ENCODE peak calls at places on chromosomes 7 and 10, in four cellular contexts. I is A549, G is IMR-90, O is ovary. H is an unnamed sample.

GRCh38 chr10:70491614-70492013 is 13.0 kb downstream of the PALD1 start:
- DNase-seq in I (no peak), G (no peak), O (no peak), H (no peak)

GRCh38 chr10:36349445-36350063 is 707.5 kb upstream of the FZD8 start:
- DNase-seq in I (no peak), G (peak), O (no peak), H (no peak)

GRCh38 chr7:73715648-73716317 is 3.7 kb downstream of the STX1A start:
- DNase-seq in I (peak), G (peak), O (no peak), H (no peak)

GRCh38 chr7:110766874-110767273 is 324.1 kb upstream of the LRRN3 start:
- DNase-seq in I (no peak), G (no peak), O (no peak), H (no peak)

GRCh38 chr7:35253182-35253679 is 669 bp downstream of the TBX20 start:
- DNase-seq in I (peak), G (no peak), O (no peak), H (no peak)

GRCh38 chr10:5501976-5502902 is 2.9 kb upstream of the CALML5 start:
- DNase-seq in I (no peak), G (peak), O (no peak), H (no peak)

GRCh38 chr10:104589431-104589830 is 51.7 kb upstream of the SORCS3 start:
- DNase-seq in I (no peak), G (no peak), O (no peak), H (peak)

GRCh38 chr7:133853706-133854276 is 273.3 kb upstream of the LRGUK start:
- DNase-seq in I (peak), G (peak), O (no peak), H (no peak)

GRCh38 chr10:25547391-25547790 is 372.6 kb downstream of the GPR158 start:
- DNase-seq in I (no peak), G (no peak), O (no peak), H (no peak)

GRCh38 chr7:47670738-47671137 is 88.8 kb upstream of the TNS3 start:
- DNase-seq in I (no peak), G (no peak), O (no peak), H (no peak)

GRCh38 chr10:93594518-93594917 is 6.5 kb downstream of the RBP4 start:
- DNase-seq in I (no peak), G (no peak), O (no peak), H (no peak)

GRCh38 chr10:93598157-93598556 is 2.9 kb downstream of the RBP4 start:
- DNase-seq in I (no peak), G (no peak), O (no peak), H (no peak)

GRCh38 chr10:93597075-93597599 is 3.9 kb downstream of the RBP4 start:
- DNase-seq in I (no peak), G (no peak), O (no peak), H (no peak)

GRCh38 chr10:93595378-93596288 is 5.4 kb downstream of the RBP4 start:
- DNase-seq in I (no peak), G (no peak), O (no peak), H (no peak)

GRCh38 chr10:93596539-93596938 is 4.5 kb downstream of the RBP4 start:
- DNase-seq in I (no peak), G (no peak), O (no peak), H (no peak)
- TF ChIP-seq POLR2A in I (no peak), G (no peak), O (no peak), H (no peak)

GRCh38 chr10:75405201-75406143 is 3.9 kb upstream of the ZNF503 start:
- DNase-seq in I (no peak), G (no peak), O (peak), H (no peak)

GRCh38 chr10:75406158-75407065 is 4.8 kb upstream of the ZNF503 start:
- DNase-seq in I (no peak), G (no peak), O (peak), H (no peak)

GRCh38 chr10:75403144-75404022 is 1.8 kb upstream of the ZNF503 start:
- DNase-seq in I (peak), G (no peak), O (peak), H (no peak)

GRCh38 chr10:75404023-75404334 is 2.4 kb upstream of the ZNF503 start:
- DNase-seq in I (no peak), G (no peak), O (no peak), H (no peak)

GRCh38 chr10:75404335-75405200 is 3.0 kb upstream of the ZNF503 start:
- DNase-seq in I (no peak), G (no peak), O (peak), H (no peak)
- TF ChIP-seq POLR2A in I (no peak), G (no peak), O (no peak), H (no peak)

GRCh38 chr10:22325272-22325947 is 4.5 kb downstream of the BMI1 start:
- DNase-seq in I (peak), G (peak), O (peak), H (no peak)
- TF ChIP-seq POLR2A in I (no peak), G (no peak), O (no peak), H (no peak)

DNA sequence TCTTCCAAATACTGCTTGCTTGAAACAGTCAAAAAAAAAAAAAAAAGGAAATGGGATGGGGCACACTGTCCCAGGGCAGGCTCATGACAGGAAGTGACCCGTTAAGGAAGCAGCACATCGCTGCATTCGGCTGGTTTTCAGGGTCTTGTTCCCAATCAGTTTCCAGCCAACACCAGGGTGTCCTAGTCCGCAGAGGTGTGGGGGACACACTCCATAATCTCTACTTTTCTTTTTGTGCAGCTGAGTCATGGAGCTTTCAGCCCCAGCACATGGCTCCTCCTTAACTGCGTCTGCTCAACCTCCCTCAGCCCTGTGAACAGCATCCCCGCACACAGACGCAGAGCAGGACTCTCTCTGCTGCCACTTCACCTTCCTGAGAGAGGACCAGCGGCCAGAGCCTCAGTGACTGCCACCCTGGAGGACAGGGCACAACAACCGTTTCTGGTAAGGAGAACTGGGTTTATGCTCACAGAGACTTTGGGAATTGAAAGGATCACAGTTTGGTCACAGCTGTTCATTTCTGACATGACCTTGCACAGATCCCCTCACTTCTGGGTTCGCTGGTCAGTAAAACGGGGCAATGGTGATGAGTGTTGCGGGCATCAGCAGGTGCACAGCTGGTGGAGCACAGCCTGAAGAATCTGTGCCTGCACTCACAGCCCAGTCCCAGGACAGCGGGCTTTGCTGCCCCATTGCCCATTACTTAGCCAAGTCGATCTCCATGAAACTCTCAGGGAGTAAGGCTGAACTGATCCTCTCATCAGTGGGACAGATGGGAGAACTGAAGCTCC is at the start of gene GIMAP5:
- DNase-seq in I (no peak), G (no peak), O (no peak), H (no peak)
- TF ChIP-seq POLR2A in I (no peak), G (no peak), O (no peak), H (no peak)

GRCh38 chr7:85475071-85475470 is 288.2 kb upstream of the SEMA3D start:
- DNase-seq in I (no peak), G (no peak), O (no peak), H (no peak)

GRCh38 chr7:85483205-85483604 is 296.3 kb upstream of the SEMA3D start:
- DNase-seq in I (no peak), G (peak), O (no peak), H (no peak)

GRCh38 chr7:85480666-85481065 is 293.8 kb upstream of the SEMA3D start:
- DNase-seq in I (no peak), G (no peak), O (no peak), H (no peak)

GRCh38 chr7:85475476-85475875 is 288.6 kb upstream of the SEMA3D start:
- DNase-seq in I (no peak), G (no peak), O (no peak), H (no peak)

DNA sequence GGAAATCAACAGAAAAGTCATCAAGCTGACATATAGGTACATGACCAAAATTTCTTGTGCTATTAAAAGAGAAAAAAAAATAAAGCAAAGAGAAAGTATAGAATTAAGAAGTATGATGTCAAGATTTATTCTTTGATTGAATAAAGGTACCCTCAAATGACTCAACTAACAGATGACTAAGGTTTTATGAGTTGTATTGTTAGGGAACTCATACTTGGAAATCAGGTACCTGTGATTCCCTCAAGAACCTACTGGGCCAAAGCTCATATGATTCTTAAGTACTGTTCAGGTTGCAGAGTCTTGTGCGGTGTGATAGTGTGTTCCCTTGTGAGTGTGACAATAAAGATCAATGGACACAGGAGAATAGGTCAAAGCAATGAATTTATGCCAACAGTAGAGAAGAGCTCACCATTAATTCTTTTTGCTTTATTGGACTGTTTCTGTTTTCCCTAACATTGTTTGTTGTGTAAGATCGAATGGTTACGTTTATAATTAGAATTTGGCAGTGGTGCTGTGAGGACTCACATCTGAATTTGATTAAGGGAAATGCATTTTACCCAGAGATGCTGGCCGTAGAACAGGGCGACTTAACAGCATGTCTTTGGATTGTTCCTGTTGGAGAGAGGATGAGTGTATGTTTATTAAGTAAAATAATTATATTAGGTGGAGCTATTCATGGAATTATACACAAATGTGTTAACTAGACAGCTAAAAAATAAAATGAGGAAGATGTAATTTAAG is 293.2 kb upstream of the SEMA3D start:
- DNase-seq in I (no peak), G (peak), O (no peak), H (no peak)
- TF ChIP-seq POLR2A in I (no peak), G (no peak), O (no peak), H (no peak)

GRCh38 chr10:87818505-87819273 is 663 bp upstream of the ATAD1 start:
- DNase-seq in I (peak), G (peak), O (peak), H (no peak)

GRCh38 chr10:87819274-87819585 is 1.2 kb upstream of the ATAD1 start:
- DNase-seq in I (no peak), G (no peak), O (no peak), H (no peak)

GRCh38 chr10:87817291-87817872 is 644 bp downstream of the ATAD1 start:
- DNase-seq in I (no peak), G (peak), O (no peak), H (no peak)

GRCh38 chr10:87816842-87817178 is 1.2 kb downstream of the ATAD1 start:
- DNase-seq in I (no peak), G (no peak), O (no peak), H (no peak)

DNA sequence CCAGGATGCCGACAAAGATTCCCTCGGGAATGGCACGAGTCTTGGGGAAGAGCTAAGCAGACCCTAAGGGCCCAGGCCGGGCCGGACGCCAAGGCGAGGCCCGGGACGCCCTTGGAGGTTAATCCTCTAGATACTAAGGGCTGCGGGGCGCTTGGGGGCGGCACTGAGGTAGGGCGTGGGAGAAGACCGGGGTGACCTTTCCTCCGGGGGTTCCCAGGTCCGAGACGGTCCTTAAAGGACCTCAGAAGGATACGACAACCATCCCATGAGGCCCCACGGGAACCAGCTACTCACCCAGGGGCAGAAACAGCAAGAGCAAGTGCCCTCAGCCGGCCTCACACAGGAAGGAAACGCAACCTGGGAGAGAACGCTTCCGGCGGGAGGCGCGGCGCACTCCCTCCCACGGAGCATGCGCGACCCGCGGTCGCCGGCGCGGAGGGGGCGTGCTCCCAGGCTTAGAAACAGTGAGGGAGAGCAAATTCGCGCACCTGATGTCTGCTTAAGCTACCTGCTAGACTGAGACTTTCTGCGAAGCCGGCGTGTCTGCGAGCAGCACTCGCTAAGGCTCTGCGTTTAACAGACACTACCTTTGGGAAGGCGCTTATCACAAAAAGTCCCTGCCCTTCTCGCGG is at the start of gene ATAD1:
- DNase-seq in I (peak), G (peak), O (peak), H (peak)
- TF ChIP-seq POLR2A in I (peak), G (peak), O (peak), H (no peak)

GRCh38 chr7:124752310-124752709 is 13.3 kb downstream of the GPR37 start:
- DNase-seq in I (no peak), G (peak), O (no peak), H (no peak)
- TF ChIP-seq POLR2A in I (no peak), G (no peak), O (no peak), H (no peak)

DNA sequence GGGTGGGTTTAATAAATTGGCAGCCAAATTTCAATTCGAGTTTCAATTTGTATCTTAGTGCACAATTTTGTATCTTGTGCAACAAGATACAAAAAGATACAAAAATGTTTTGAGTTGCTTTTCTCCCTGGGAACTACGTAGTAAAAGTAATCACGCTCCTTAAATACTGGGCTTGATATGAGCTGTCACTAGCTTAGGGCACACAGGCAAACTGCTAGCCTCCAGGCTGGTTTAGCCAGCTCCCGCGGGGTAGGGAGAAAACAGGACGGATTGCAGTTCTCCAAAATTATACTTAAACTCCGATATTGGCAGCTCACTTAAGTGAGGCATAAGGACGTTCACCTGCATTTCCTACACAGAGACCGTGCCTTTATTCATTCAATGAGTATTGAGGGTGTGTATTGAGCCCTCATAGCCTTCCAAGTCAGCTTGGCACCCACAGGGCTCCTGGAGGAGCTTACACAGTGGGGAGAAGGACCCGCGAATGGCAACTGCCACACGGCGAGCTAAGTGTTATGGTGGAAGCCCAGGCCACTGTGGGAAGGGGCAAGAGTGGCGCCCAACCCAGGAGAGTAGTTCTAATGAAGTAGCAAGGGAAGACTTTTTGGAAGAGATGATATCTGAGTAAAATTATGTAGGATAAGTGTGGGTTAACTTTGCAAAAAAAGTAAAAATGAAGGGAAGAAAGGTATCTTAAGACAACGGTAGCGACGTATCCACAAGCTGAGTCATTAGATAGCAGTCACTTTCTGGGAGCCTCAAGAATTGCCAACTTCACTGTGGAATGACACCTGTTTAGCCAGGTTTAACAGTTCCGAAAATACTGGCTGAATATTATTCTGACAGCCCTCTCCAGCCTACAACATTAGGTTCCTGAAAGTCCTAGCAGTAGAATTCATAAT is 1.6 kb upstream of the EPC1 start:
- DNase-seq in I (no peak), G (no peak), O (no peak), H (no peak)
- TF ChIP-seq POLR2A in I (no peak), G (no peak), O (no peak), H (no peak)

DNA sequence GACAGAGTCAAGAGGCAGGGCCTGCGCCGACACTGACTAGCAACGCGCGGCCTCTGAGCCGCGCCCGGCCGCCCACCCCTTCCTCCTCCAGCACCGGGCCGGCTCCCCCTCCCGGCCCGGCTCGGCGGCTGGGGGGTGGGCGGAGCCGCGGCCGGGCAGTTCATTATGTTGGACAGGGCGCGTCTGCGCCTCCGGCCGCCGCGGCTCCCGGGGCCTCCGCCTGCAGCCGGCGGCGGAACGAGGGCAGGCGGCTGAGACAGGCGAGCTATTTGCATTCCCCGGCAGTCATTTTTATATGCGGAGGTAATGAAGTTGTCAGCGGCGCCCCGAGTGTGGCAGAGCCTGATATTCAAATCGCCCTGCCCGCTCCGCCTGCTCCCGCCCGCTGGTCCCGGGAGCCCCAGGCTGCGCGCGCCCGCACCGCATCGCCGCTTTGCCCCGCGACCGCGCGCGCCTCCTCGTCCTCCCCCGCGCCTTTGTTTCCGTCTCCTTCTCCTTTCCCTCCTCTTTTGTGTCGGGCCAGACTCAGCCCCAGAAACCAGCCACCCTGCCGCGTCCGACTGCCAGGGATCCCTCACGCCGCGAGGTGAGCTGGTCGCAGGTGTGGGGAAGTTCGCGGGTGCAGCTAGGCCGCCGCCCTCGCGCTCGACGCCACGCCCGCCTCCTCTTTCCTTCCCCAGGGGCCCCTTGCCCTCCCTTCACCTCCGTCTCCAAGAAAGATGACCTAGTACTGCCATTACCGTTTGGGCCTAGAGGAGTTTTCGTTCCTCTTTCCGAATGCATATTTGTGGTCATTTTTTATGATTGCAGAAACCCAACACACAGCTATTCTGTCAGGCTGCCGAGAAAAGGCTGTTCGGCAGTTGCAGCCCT is 107.0 kb downstream of the SNX10 start:
- DNase-seq in I (peak), G (peak), O (peak), H (no peak)
- TF ChIP-seq POLR2A in I (no peak), G (no peak), O (no peak), H (no peak)

DNA sequence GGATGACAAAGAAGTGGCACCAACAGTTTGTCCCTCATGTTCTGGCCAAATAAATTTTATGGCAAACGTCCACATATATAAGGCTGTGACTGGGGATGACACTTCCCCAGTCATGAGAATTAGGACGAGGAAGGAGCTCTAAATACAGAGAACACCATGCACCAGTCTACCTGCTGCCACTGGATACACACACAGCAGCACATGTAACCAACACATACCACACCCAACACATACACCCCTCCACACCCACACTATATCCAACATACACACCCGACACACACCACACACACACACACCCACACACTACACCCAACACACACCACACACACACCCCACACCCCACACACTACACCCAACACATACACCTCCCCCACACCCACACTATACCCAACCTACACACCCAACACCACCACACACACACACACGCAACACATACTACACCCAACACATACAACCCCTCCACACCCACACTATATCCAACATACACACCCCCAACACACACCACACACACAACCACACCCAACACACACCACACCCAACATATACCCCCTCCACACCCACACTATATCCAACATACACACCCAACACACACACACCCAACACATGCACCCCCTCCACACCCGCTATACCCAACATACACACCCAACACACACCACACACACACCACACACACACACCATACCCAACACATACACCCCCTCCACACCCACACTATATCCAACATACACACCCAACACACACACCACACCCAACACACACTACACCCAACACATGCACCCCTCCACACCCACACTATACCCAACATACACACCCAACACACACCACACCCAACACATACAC is 74.1 kb downstream of the HIPK2 start:
- DNase-seq in I (no peak), G (no peak), O (no peak), H (no peak)
- TF ChIP-seq POLR2A in I (no peak), G (no peak), O (no peak), H (no peak)

H was measured in vagina.